ENCODE peak calls at places on chromosomes 6 and 20, in ten cellular contexts. One of them, this sample, is unnamed.

GRCh38 chr6:5345324-5345723 is 84.0 kb downstream of the FARS2 start:
- DNase-seq in AG04450: no peak
- DNase-seq in keratinocyte: no peak
- DNase-seq in fibroblast of the aortic adventitia: no peak
- DNase-seq in adrenal gland: no peak
- DNase-seq in transverse colon: no peak
- DNase-seq in upper lobe of right lung: no peak
- DNase-seq in cardiac muscle cell: no peak
- DNase-seq in sigmoid colon: no peak
- DNase-seq in foreskin fibroblast: no peak
- DNase-seq in this sample: no peak

GRCh38 chr6:132537145-132537544 is 932 bp upstream of the TAAR9 start:
- DNase-seq in AG04450: no peak
- DNase-seq in keratinocyte: no peak
- DNase-seq in fibroblast of the aortic adventitia: no peak
- DNase-seq in adrenal gland: no peak
- DNase-seq in transverse colon: no peak
- DNase-seq in upper lobe of right lung: no peak
- DNase-seq in cardiac muscle cell: no peak
- DNase-seq in sigmoid colon: no peak
- DNase-seq in foreskin fibroblast: no peak
- DNase-seq in this sample: no peak

GRCh38 chr6:148091394-148091793 is 251.2 kb upstream of the SASH1 start:
- DNase-seq in AG04450: no peak
- DNase-seq in keratinocyte: no peak
- DNase-seq in fibroblast of the aortic adventitia: no peak
- DNase-seq in adrenal gland: no peak
- DNase-seq in transverse colon: no peak
- DNase-seq in upper lobe of right lung: no peak
- DNase-seq in cardiac muscle cell: no peak
- DNase-seq in sigmoid colon: no peak
- DNase-seq in foreskin fibroblast: no peak
- DNase-seq in this sample: no peak

GRCh38 chr6:73290435-73290834 is 27.4 kb upstream of the KHDC1 start:
- DNase-seq in AG04450: no peak
- DNase-seq in keratinocyte: no peak
- DNase-seq in fibroblast of the aortic adventitia: no peak
- DNase-seq in adrenal gland: no peak
- DNase-seq in transverse colon: no peak
- DNase-seq in upper lobe of right lung: no peak
- DNase-seq in cardiac muscle cell: no peak
- DNase-seq in sigmoid colon: no peak
- DNase-seq in foreskin fibroblast: peak; percentile 72
- DNase-seq in this sample: no peak

GRCh38 chr6:93047033-93047432 is 372.3 kb downstream of the EPHA7 start:
- DNase-seq in AG04450: no peak
- DNase-seq in keratinocyte: no peak
- DNase-seq in fibroblast of the aortic adventitia: no peak
- DNase-seq in adrenal gland: no peak
- DNase-seq in transverse colon: no peak
- DNase-seq in upper lobe of right lung: no peak
- DNase-seq in cardiac muscle cell: no peak
- DNase-seq in sigmoid colon: no peak
- DNase-seq in foreskin fibroblast: no peak
- DNase-seq in this sample: no peak

GRCh38 chr6:88380618-88381288 is 214.6 kb upstream of the CNR1 start:
- DNase-seq in AG04450: no peak
- DNase-seq in keratinocyte: no peak
- DNase-seq in fibroblast of the aortic adventitia: peak; percentile 41
- DNase-seq in adrenal gland: no peak
- DNase-seq in transverse colon: no peak
- DNase-seq in upper lobe of right lung: no peak
- DNase-seq in cardiac muscle cell: no peak
- DNase-seq in sigmoid colon: no peak
- DNase-seq in foreskin fibroblast: peak; percentile 62
- DNase-seq in this sample: no peak

GRCh38 chr6:163866192-163866591 is 451.7 kb downstream of the QKI start:
- DNase-seq in AG04450: no peak
- DNase-seq in keratinocyte: no peak
- DNase-seq in fibroblast of the aortic adventitia: no peak
- DNase-seq in adrenal gland: no peak
- DNase-seq in transverse colon: no peak
- DNase-seq in upper lobe of right lung: no peak
- DNase-seq in cardiac muscle cell: peak; percentile 26
- DNase-seq in sigmoid colon: no peak
- DNase-seq in foreskin fibroblast: no peak
- DNase-seq in this sample: no peak

GRCh38 chr20:46176744-46177378 is 58.7 kb downstream of the CD40 start:
- DNase-seq in AG04450: no peak
- DNase-seq in keratinocyte: no peak
- DNase-seq in fibroblast of the aortic adventitia: no peak
- DNase-seq in adrenal gland: no peak
- DNase-seq in transverse colon: no peak
- DNase-seq in upper lobe of right lung: no peak
- DNase-seq in cardiac muscle cell: no peak
- DNase-seq in sigmoid colon: no peak
- DNase-seq in foreskin fibroblast: no peak
- DNase-seq in this sample: no peak

GRCh38 chr20:63032861-63033634 is 26.3 kb upstream of the BHLHE23 start:
- DNase-seq in AG04450: no peak
- DNase-seq in keratinocyte: no peak
- DNase-seq in fibroblast of the aortic adventitia: no peak
- DNase-seq in adrenal gland: no peak
- DNase-seq in transverse colon: no peak
- DNase-seq in upper lobe of right lung: peak; percentile 62
- DNase-seq in cardiac muscle cell: peak; percentile 31
- DNase-seq in sigmoid colon: peak; percentile 44
- DNase-seq in foreskin fibroblast: peak; percentile 33
- DNase-seq in this sample: no peak

GRCh38 chr20:53370345-53370961 is 223.2 kb downstream of the ZNF217 start:
- DNase-seq in AG04450: no peak
- DNase-seq in keratinocyte: no peak
- DNase-seq in fibroblast of the aortic adventitia: no peak
- DNase-seq in adrenal gland: no peak
- DNase-seq in transverse colon: no peak
- DNase-seq in upper lobe of right lung: no peak
- DNase-seq in cardiac muscle cell: no peak
- DNase-seq in sigmoid colon: no peak
- DNase-seq in foreskin fibroblast: no peak
- DNase-seq in this sample: no peak

GRCh38 chr20:53381568-53382262 is 211.9 kb downstream of the ZNF217 start:
- DNase-seq in AG04450: no peak
- DNase-seq in keratinocyte: no peak
- DNase-seq in fibroblast of the aortic adventitia: no peak
- DNase-seq in adrenal gland: no peak
- DNase-seq in transverse colon: no peak
- DNase-seq in upper lobe of right lung: no peak
- DNase-seq in cardiac muscle cell: no peak
- DNase-seq in sigmoid colon: no peak
- DNase-seq in foreskin fibroblast: no peak
- DNase-seq in this sample: no peak

GRCh38 chr20:53371216-53371615 is 222.4 kb downstream of the ZNF217 start:
- DNase-seq in AG04450: no peak
- DNase-seq in keratinocyte: no peak
- DNase-seq in fibroblast of the aortic adventitia: no peak
- DNase-seq in adrenal gland: no peak
- DNase-seq in transverse colon: no peak
- DNase-seq in upper lobe of right lung: no peak
- DNase-seq in cardiac muscle cell: no peak
- DNase-seq in sigmoid colon: no peak
- DNase-seq in foreskin fibroblast: no peak
- DNase-seq in this sample: no peak

GRCh38 chr20:53376021-53376420 is 217.6 kb downstream of the ZNF217 start:
- DNase-seq in AG04450: no peak
- DNase-seq in keratinocyte: no peak
- DNase-seq in fibroblast of the aortic adventitia: no peak
- DNase-seq in adrenal gland: no peak
- DNase-seq in transverse colon: no peak
- DNase-seq in upper lobe of right lung: no peak
- DNase-seq in cardiac muscle cell: no peak
- DNase-seq in sigmoid colon: no peak
- DNase-seq in foreskin fibroblast: no peak
- DNase-seq in this sample: no peak
- TF ChIP-seq CTCF in AG04450: no peak
- TF ChIP-seq CTCF in keratinocyte: no peak
- TF ChIP-seq CTCF in fibroblast of the aortic adventitia: no peak
- TF ChIP-seq CTCF in adrenal gland: no peak
- TF ChIP-seq CTCF in transverse colon: no peak
- TF ChIP-seq CTCF in upper lobe of right lung: no peak
- TF ChIP-seq CTCF in cardiac muscle cell: no peak
- TF ChIP-seq CTCF in sigmoid colon: no peak
- TF ChIP-seq CTCF in foreskin fibroblast: no peak
- TF ChIP-seq CTCF in this sample: no peak

GRCh38 chr20:39399463-39399862 is 437.3 kb downstream of the DHX35 start:
- DNase-seq in AG04450: no peak
- DNase-seq in keratinocyte: no peak
- DNase-seq in fibroblast of the aortic adventitia: no peak
- DNase-seq in adrenal gland: no peak
- DNase-seq in transverse colon: no peak
- DNase-seq in upper lobe of right lung: no peak
- DNase-seq in cardiac muscle cell: no peak
- DNase-seq in sigmoid colon: no peak
- DNase-seq in foreskin fibroblast: no peak
- DNase-seq in this sample: no peak
- TF ChIP-seq CTCF in AG04450: no peak
- TF ChIP-seq CTCF in keratinocyte: no peak
- TF ChIP-seq CTCF in fibroblast of the aortic adventitia: no peak
- TF ChIP-seq CTCF in adrenal gland: no peak
- TF ChIP-seq CTCF in transverse colon: no peak
- TF ChIP-seq CTCF in upper lobe of right lung: no peak
- TF ChIP-seq CTCF in cardiac muscle cell: no peak
- TF ChIP-seq CTCF in sigmoid colon: no peak
- TF ChIP-seq CTCF in foreskin fibroblast: no peak
- TF ChIP-seq CTCF in this sample: no peak

GRCh38 chr6:28585335-28585734 is 59.7 kb downstream of the GPX5 start:
- DNase-seq in AG04450: no peak
- DNase-seq in keratinocyte: no peak
- DNase-seq in fibroblast of the aortic adventitia: no peak
- DNase-seq in adrenal gland: no peak
- DNase-seq in transverse colon: no peak
- DNase-seq in upper lobe of right lung: no peak
- DNase-seq in cardiac muscle cell: no peak
- DNase-seq in sigmoid colon: no peak
- DNase-seq in foreskin fibroblast: peak; percentile 47
- DNase-seq in this sample: no peak
- TF ChIP-seq CTCF in AG04450: peak; percentile 15
- TF ChIP-seq CTCF in keratinocyte: no peak
- TF ChIP-seq CTCF in fibroblast of the aortic adventitia: no peak
- TF ChIP-seq CTCF in adrenal gland: no peak
- TF ChIP-seq CTCF in transverse colon: no peak
- TF ChIP-seq CTCF in upper lobe of right lung: no peak
- TF ChIP-seq CTCF in cardiac muscle cell: peak; percentile 36
- TF ChIP-seq CTCF in sigmoid colon: no peak
- TF ChIP-seq CTCF in foreskin fibroblast: no peak
- TF ChIP-seq CTCF in this sample: no peak

GRCh38 chr6:75855047-75855446 is 106.0 kb downstream of the MYO6 start:
- DNase-seq in AG04450: peak; percentile 45
- DNase-seq in keratinocyte: peak; percentile 4
- DNase-seq in fibroblast of the aortic adventitia: peak; percentile 71
- DNase-seq in adrenal gland: peak; percentile 46
- DNase-seq in transverse colon: peak; percentile 46
- DNase-seq in upper lobe of right lung: no peak
- DNase-seq in cardiac muscle cell: peak; percentile 89
- DNase-seq in sigmoid colon: no peak
- DNase-seq in foreskin fibroblast: peak; percentile 65
- DNase-seq in this sample: no peak
- TF ChIP-seq CTCF in AG04450: peak; percentile 69
- TF ChIP-seq CTCF in keratinocyte: peak; percentile 48
- TF ChIP-seq CTCF in fibroblast of the aortic adventitia: peak; percentile 56
- TF ChIP-seq CTCF in adrenal gland: peak; percentile 36
- TF ChIP-seq CTCF in transverse colon: peak; percentile 38
- TF ChIP-seq CTCF in upper lobe of right lung: peak; percentile 46
- TF ChIP-seq CTCF in cardiac muscle cell: peak; percentile 70
- TF ChIP-seq CTCF in sigmoid colon: no peak
- TF ChIP-seq CTCF in foreskin fibroblast: peak; percentile 60
- TF ChIP-seq CTCF in this sample: no peak

GRCh38 chr6:69487688-69488087 is 309.1 kb downstream of the LMBRD1 start:
- DNase-seq in AG04450: no peak
- DNase-seq in keratinocyte: no peak
- DNase-seq in fibroblast of the aortic adventitia: no peak
- DNase-seq in adrenal gland: no peak
- DNase-seq in transverse colon: no peak
- DNase-seq in upper lobe of right lung: no peak
- DNase-seq in cardiac muscle cell: no peak
- DNase-seq in sigmoid colon: no peak
- DNase-seq in foreskin fibroblast: no peak
- DNase-seq in this sample: no peak
- TF ChIP-seq CTCF in AG04450: no peak
- TF ChIP-seq CTCF in keratinocyte: no peak
- TF ChIP-seq CTCF in fibroblast of the aortic adventitia: peak; percentile 11
- TF ChIP-seq CTCF in adrenal gland: no peak
- TF ChIP-seq CTCF in transverse colon: no peak
- TF ChIP-seq CTCF in upper lobe of right lung: no peak
- TF ChIP-seq CTCF in cardiac muscle cell: no peak
- TF ChIP-seq CTCF in sigmoid colon: no peak
- TF ChIP-seq CTCF in foreskin fibroblast: no peak
- TF ChIP-seq CTCF in this sample: no peak

DNA sequence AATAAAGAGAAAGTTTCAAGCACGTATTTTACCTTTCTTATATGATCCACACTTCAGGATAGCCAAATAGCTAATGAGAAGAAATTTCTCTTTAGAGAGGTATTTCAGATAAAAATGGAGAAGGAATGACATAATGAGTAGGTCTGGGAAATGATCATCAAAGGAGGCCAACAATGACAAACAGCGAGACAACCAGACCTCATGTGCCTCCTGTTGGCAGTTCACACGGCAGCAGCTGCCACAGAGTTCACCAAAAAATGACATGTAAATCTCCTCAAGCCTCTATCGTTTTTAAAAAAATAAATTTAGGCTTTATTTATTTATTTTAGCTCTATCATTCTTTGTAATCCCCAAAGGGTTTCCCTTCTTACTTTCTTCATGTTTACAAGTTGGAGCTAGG is 47.7 kb downstream of the SLC2A12 start:
- DNase-seq in AG04450: no peak
- DNase-seq in keratinocyte: no peak
- DNase-seq in fibroblast of the aortic adventitia: no peak
- DNase-seq in adrenal gland: no peak
- DNase-seq in transverse colon: no peak
- DNase-seq in upper lobe of right lung: no peak
- DNase-seq in cardiac muscle cell: no peak
- DNase-seq in sigmoid colon: no peak
- DNase-seq in foreskin fibroblast: no peak
- DNase-seq in this sample: no peak
- TF ChIP-seq CTCF in AG04450: no peak
- TF ChIP-seq CTCF in keratinocyte: no peak
- TF ChIP-seq CTCF in fibroblast of the aortic adventitia: no peak
- TF ChIP-seq CTCF in adrenal gland: no peak
- TF ChIP-seq CTCF in transverse colon: no peak
- TF ChIP-seq CTCF in upper lobe of right lung: no peak
- TF ChIP-seq CTCF in cardiac muscle cell: no peak
- TF ChIP-seq CTCF in sigmoid colon: no peak
- TF ChIP-seq CTCF in foreskin fibroblast: no peak
- TF ChIP-seq CTCF in this sample: no peak

DNA sequence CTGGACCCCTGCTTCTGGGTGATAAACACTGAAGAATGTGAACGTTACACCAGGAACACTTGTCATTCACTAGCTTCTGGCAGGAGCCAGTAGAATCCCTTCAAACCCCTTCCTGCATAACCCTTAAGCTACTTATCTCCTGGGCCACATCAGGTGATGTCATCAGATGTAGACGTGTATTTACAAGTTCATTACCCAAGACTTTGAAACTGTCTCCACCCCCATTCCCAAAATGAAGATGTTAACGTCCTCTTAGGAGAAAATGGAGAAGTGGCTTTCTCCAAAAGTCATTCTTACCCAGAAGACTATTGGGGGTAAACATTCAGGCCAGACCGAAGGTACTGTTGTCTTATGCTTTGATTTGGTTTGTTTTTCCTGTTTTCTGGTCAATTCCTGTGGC is 107.9 kb upstream of the CD93 start:
- DNase-seq in AG04450: no peak
- DNase-seq in keratinocyte: peak; percentile 17
- DNase-seq in fibroblast of the aortic adventitia: peak; percentile 33
- DNase-seq in adrenal gland: no peak
- DNase-seq in transverse colon: no peak
- DNase-seq in upper lobe of right lung: no peak
- DNase-seq in cardiac muscle cell: no peak
- DNase-seq in sigmoid colon: no peak
- DNase-seq in foreskin fibroblast: no peak
- DNase-seq in this sample: no peak
- TF ChIP-seq CTCF in AG04450: no peak
- TF ChIP-seq CTCF in keratinocyte: no peak
- TF ChIP-seq CTCF in fibroblast of the aortic adventitia: no peak
- TF ChIP-seq CTCF in adrenal gland: no peak
- TF ChIP-seq CTCF in transverse colon: no peak
- TF ChIP-seq CTCF in upper lobe of right lung: no peak
- TF ChIP-seq CTCF in cardiac muscle cell: no peak
- TF ChIP-seq CTCF in sigmoid colon: no peak
- TF ChIP-seq CTCF in foreskin fibroblast: no peak
- TF ChIP-seq CTCF in this sample: no peak

This sample was measured in natural killer cell.